ENCODE peak calls at places on chromosome 10, in five cellular contexts. Y is psoas muscle, X is Panc1, H is left ventricle myocardium inferior, U is lower lobe of right lung. B is an unnamed sample.

GRCh38 chr10:129048513-129048912 is 418.5 kb upstream of the MGMT start:
- DNase-seq in Y (no peak), X (no peak), H (no peak), U (no peak), B (no peak)

GRCh38 chr10:114301951-114302710 is 63.1 kb downstream of the VWA2 start:
- DNase-seq in Y (peak; percentile 31), X (no peak), H (no peak), U (no peak), B (peak; percentile 35)

GRCh38 chr10:7662522-7662921 is 4.2 kb downstream of the ITIH5 start:
- DNase-seq in Y (no peak), X (no peak), H (no peak), U (no peak), B (no peak)

GRCh38 chr10:132110713-132111112 is 45.0 kb downstream of the JAKMIP3 start:
- DNase-seq in Y (no peak), X (no peak), H (peak; percentile 1), U (peak; percentile 24), B (peak; percentile 42)

GRCh38 chr10:84762754-84763394 is 434.5 kb downstream of the CCSER2 start:
- DNase-seq in Y (no peak), X (no peak), H (no peak), U (no peak), B (peak; percentile 50)

GRCh38 chr10:126387041-126387908 is 1.0 kb downstream of the ADAM12 start:
- DNase-seq in Y (peak; percentile 55), X (no peak), H (peak; percentile 44), U (peak; percentile 63), B (peak; percentile 87)

GRCh38 chr10:27485368-27485767 is 18.7 kb upstream of the RAB18 start:
- DNase-seq in Y (no peak), X (no peak), H (no peak), U (no peak), B (no peak)

GRCh38 chr10:72851524-72851923 is 42.0 kb upstream of the OIT3 start:
- DNase-seq in Y (no peak), X (no peak), H (no peak), U (no peak), B (no peak)

GRCh38 chr10:101959349-101959916 is 96.5 kb downstream of the ARMH3 start:
- DNase-seq in Y (no peak), X (no peak), H (no peak), U (no peak), B (no peak)

GRCh38 chr10:131125511-131126225 is 185.9 kb downstream of the TCERG1L start:
- DNase-seq in Y (no peak), X (no peak), H (no peak), U (peak; percentile 20), B (peak; percentile 52)

GRCh38 chr10:62980697-62981495 is 152.2 kb upstream of the NRBF2 start:
- DNase-seq in Y (no peak), X (no peak), H (no peak), U (no peak), B (no peak)

GRCh38 chr10:36462194-36462593 is 663.2 kb upstream of the ANKRD30A start:
- DNase-seq in Y (no peak), X (no peak), H (no peak), U (no peak), B (no peak)

GRCh38 chr10:9634466-9634865 is 1383.2 kb upstream of the CELF2 start:
- DNase-seq in Y (no peak), X (no peak), H (no peak), U (no peak), B (no peak)

GRCh38 chr10:74153123-74153522 is 2.1 kb downstream of the ADK start:
- DNase-seq in Y (no peak), X (no peak), H (no peak), U (no peak), B (no peak)

GRCh38 chr10:24908793-24909423 is 43.5 kb downstream of the PRTFDC1 start:
- DNase-seq in Y (no peak), X (no peak), H (no peak), U (no peak), B (no peak)

GRCh38 chr10:87623191-87623590 is 36.5 kb upstream of the PAPSS2 start:
- DNase-seq in Y (no peak), X (no peak), H (no peak), U (no peak), B (no peak)

GRCh38 chr10:132151951-132152505 is 34.7 kb upstream of the DPYSL4 start:
- DNase-seq in Y (no peak), X (no peak), H (peak; percentile 8), U (peak; percentile 26), B (peak; percentile 26)

GRCh38 chr10:99395750-99396445 is 34.5 kb downstream of the GOT1 start:
- DNase-seq in Y (no peak), X (no peak), H (no peak), U (no peak), B (no peak)

GRCh38 chr10:102726274-102726673 is 11.8 kb downstream of the SFXN2 start:
- DNase-seq in Y (peak; percentile 35), X (no peak), H (no peak), U (no peak), B (no peak)

GRCh38 chr10:17003151-17003550 is 126.5 kb downstream of the CUBN start:
- DNase-seq in Y (no peak), X (no peak), H (no peak), U (no peak), B (no peak)

GRCh38 chr10:105974803-105975456 is 1189.6 kb downstream of the SORCS1 start:
- DNase-seq in Y (no peak), X (no peak), H (no peak), U (no peak), B (no peak)

GRCh38 chr10:37711617-37712488 is 145.6 kb downstream of the ZNF248 start:
- DNase-seq in Y (no peak), X (no peak), H (no peak), U (no peak), B (no peak)

GRCh38 chr10:127028556-127028955 is 123.3 kb downstream of the DOCK1 start:
- DNase-seq in Y (no peak), X (no peak), H (no peak), U (no peak), B (no peak)

GRCh38 chr10:100999742-101000601 is at the start of gene LZTS2:
- DNase-seq in Y (peak; percentile 44), X (no peak), H (no peak), U (no peak), B (peak; percentile 85)

GRCh38 chr10:103277713-103278299 is 868 bp downstream of the INA start:
- DNase-seq in Y (no peak), X (no peak), H (no peak), U (no peak), B (no peak)

GRCh38 chr10:79241629-79241989 is 105.7 kb upstream of the PPIF start:
- DNase-seq in Y (no peak), X (no peak), H (no peak), U (no peak), B (peak; percentile 43)

GRCh38 chr10:79241990-79242619 is 105.2 kb upstream of the PPIF start:
- DNase-seq in Y (peak; percentile 75), X (no peak), H (peak; percentile 81), U (peak; percentile 85), B (peak; percentile 90)

GRCh38 chr10:79243211-79244067 is 103.8 kb upstream of the PPIF start:
- DNase-seq in Y (no peak), X (no peak), H (no peak), U (peak; percentile 64), B (peak; percentile 86)

GRCh38 chr10:79244068-79244442 is 103.2 kb upstream of the PPIF start:
- DNase-seq in Y (no peak), X (no peak), H (no peak), U (no peak), B (no peak)

DNA sequence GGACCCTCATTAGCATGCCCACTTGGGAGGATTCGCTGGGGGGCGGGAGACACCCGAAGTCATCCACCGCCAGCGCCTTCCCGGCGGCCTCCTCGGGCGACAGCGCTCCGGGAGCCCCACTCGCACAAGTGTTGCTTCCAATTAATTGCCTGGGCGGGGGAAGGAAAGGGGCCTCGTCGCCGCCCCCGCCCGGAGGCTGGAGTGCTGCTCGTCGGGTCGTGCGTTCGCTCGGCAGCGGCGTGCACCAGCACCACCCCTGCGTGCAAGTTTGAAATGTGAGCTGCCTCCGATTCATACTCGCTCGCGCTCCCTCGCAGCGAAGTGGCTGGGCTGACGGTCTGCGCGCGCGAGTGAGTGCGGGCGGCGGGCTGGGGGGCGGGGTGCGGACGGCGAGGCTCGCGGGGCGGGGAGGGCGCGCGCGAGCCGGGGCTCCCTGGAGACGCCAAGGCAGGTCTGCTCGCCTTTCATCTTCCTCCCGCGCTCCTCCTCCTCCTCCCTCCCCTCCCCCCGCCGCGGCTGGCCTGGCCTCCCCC is 104.6 kb upstream of the PPIF start:
- DNase-seq in Y (peak; percentile 71), X (no peak), H (peak; percentile 74), U (peak; percentile 71), B (peak; percentile 91)
- H3K27ac ChIP-seq in Y (peak overlapping the region; percentile 63), X (no peak overlapping the region), H (peak overlapping the region; percentile 97), U (peak overlapping the region; percentile 73), B (peak overlapping the region; percentile 63)

DNA sequence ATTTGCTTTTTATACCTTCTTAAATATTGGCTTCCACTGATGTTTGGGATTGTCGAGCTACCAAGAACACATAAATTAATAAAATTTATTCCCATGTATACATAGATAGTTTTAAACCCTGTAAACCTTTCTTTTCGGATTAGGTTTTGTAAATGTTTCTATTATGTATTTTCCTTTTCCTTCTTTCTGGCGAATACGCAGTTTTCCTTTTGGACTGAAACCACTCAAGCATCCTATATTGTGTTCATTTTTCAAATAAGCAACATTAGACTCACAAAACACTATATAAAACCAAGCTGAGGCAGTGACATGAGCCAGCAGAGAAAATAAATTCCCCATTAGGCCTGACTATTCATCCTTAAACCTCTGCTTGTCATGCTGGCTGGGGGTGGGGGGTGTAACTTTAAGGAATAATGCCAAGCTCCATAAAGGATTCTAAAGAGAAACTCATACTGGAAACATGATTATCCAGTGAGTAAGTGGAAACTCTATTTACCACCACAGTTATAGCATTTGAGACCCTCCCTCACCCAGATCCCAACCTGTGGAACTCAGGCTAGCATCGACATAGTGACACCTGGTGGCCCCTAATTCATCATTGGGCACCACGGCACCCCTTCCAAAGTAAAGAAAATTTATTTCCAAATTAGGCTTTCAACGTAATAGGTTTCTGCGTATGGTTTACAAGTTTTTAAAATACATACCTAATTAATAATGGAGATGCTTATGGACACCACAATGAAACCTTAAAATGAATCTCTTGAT is 86.5 kb upstream of the CELF2 start:
- DNase-seq in Y (no peak), X (no peak), H (no peak), U (no peak), B (no peak)
- TF ChIP-seq CTCF in Y (peak; percentile 11), X (no peak), H (peak; percentile 35), U (no peak), B (no peak)

GRCh38 chr10:70212277-70212676 is 21.0 kb downstream of the PPA1 start:
- DNase-seq in Y (no peak), X (no peak), H (no peak), U (no peak), B (no peak)
- H3K27ac ChIP-seq in Y (no peak overlapping the region), X (no peak overlapping the region), H (no peak overlapping the region), U (no peak overlapping the region), B (no peak overlapping the region)

DNA sequence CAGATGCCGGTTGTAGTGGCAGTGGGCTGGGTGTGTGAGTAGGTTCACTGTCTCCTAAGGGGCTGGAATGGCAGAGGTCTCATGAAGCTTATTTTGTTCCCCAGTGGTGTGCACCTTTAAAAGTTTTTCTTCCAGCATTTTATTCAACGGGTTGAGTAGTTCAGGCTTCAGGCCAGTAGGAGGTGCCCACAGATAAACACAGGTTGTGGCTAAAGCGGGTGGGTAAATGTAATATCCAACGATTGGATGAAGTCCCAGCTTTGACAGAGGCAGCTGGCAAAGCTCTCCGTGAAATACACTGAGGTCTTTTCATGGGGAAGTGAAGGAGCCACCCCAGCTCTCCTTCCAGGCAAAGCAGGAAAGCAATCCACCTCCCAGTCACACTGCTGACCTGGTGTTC is 339.8 kb upstream of the LRRTM3 start:
- DNase-seq in Y (no peak), X (no peak), H (no peak), U (no peak), B (no peak)
- TF ChIP-seq CTCF in Y (no peak), X (no peak), H (no peak), U (no peak), B (no peak)